ENCODE peak calls at places on chromosomes 6 and 20, in ten cellular contexts. One of them, this sample, is unnamed.

GRCh38 chr6:123655520-123656306 is 19.0 kb upstream of the TRDN start:
- DNase-seq in colonic mucosa: no peak
- DNase-seq in choroid plexus epithelial cell: no peak
- DNase-seq in progenitor cell of endocrine pancreas: no peak
- DNase-seq in IMR-90: no peak
- DNase-seq in lung: no peak
- DNase-seq in left lung: no peak
- DNase-seq in dorsolateral prefrontal cortex: no peak
- DNase-seq in CD8-positive, alpha-beta T cell: no peak
- DNase-seq in GM13976: no peak
- DNase-seq in this sample: no peak

GRCh38 chr6:156557269-156557885 is 219.8 kb upstream of the ARID1B start:
- DNase-seq in colonic mucosa: no peak
- DNase-seq in choroid plexus epithelial cell: peak; percentile 23
- DNase-seq in progenitor cell of endocrine pancreas: peak; percentile 37
- DNase-seq in IMR-90: peak; percentile 28
- DNase-seq in lung: no peak
- DNase-seq in left lung: no peak
- DNase-seq in dorsolateral prefrontal cortex: peak; percentile 41
- DNase-seq in CD8-positive, alpha-beta T cell: no peak
- DNase-seq in GM13976: no peak
- DNase-seq in this sample: no peak

GRCh38 chr20:48260370-48260769 is 475.1 kb upstream of the SULF2 start:
- DNase-seq in colonic mucosa: no peak
- DNase-seq in choroid plexus epithelial cell: no peak
- DNase-seq in progenitor cell of endocrine pancreas: no peak
- DNase-seq in IMR-90: no peak
- DNase-seq in lung: no peak
- DNase-seq in left lung: no peak
- DNase-seq in dorsolateral prefrontal cortex: peak; percentile 30
- DNase-seq in CD8-positive, alpha-beta T cell: no peak
- DNase-seq in GM13976: no peak
- DNase-seq in this sample: no peak

GRCh38 chr20:9978395-9979004 is 56.3 kb upstream of the ANKEF1 start:
- DNase-seq in colonic mucosa: peak; percentile 43
- DNase-seq in choroid plexus epithelial cell: peak; percentile 96
- DNase-seq in progenitor cell of endocrine pancreas: peak; percentile 14
- DNase-seq in IMR-90: peak; percentile 89
- DNase-seq in lung: no peak
- DNase-seq in left lung: no peak
- DNase-seq in dorsolateral prefrontal cortex: no peak
- DNase-seq in CD8-positive, alpha-beta T cell: no peak
- DNase-seq in GM13976: peak; percentile 58
- DNase-seq in this sample: peak; percentile 93

GRCh38 chr6:166406197-166406596 is 23.5 kb upstream of the MPC1 start:
- DNase-seq in colonic mucosa: no peak
- DNase-seq in choroid plexus epithelial cell: no peak
- DNase-seq in progenitor cell of endocrine pancreas: no peak
- DNase-seq in IMR-90: no peak
- DNase-seq in lung: no peak
- DNase-seq in left lung: no peak
- DNase-seq in dorsolateral prefrontal cortex: no peak
- DNase-seq in CD8-positive, alpha-beta T cell: no peak
- DNase-seq in GM13976: no peak
- DNase-seq in this sample: no peak

GRCh38 chr6:134848076-134848475 is 101.8 kb downstream of the ALDH8A1 start:
- DNase-seq in colonic mucosa: peak; percentile 41
- DNase-seq in choroid plexus epithelial cell: no peak
- DNase-seq in progenitor cell of endocrine pancreas: no peak
- DNase-seq in IMR-90: no peak
- DNase-seq in lung: no peak
- DNase-seq in left lung: no peak
- DNase-seq in dorsolateral prefrontal cortex: no peak
- DNase-seq in CD8-positive, alpha-beta T cell: no peak
- DNase-seq in GM13976: no peak
- DNase-seq in this sample: no peak

GRCh38 chr20:10919549-10920140 is 245.8 kb upstream of the JAG1 start:
- DNase-seq in colonic mucosa: no peak
- DNase-seq in choroid plexus epithelial cell: peak; percentile 36
- DNase-seq in progenitor cell of endocrine pancreas: no peak
- DNase-seq in IMR-90: peak; percentile 86
- DNase-seq in lung: no peak
- DNase-seq in left lung: no peak
- DNase-seq in dorsolateral prefrontal cortex: no peak
- DNase-seq in CD8-positive, alpha-beta T cell: no peak
- DNase-seq in GM13976: no peak
- DNase-seq in this sample: peak; percentile 70

GRCh38 chr6:6315660-6316059 is 4.8 kb downstream of the F13A1 start:
- DNase-seq in colonic mucosa: peak; percentile 32
- DNase-seq in choroid plexus epithelial cell: peak; percentile 51
- DNase-seq in progenitor cell of endocrine pancreas: peak; percentile 30
- DNase-seq in IMR-90: peak; percentile 11
- DNase-seq in lung: no peak
- DNase-seq in left lung: no peak
- DNase-seq in dorsolateral prefrontal cortex: peak; percentile 26
- DNase-seq in CD8-positive, alpha-beta T cell: no peak
- DNase-seq in GM13976: peak; percentile 55
- DNase-seq in this sample: peak; percentile 45

GRCh38 chr6:82237013-82237412 is 10.5 kb downstream of the IBTK start:
- DNase-seq in colonic mucosa: no peak
- DNase-seq in choroid plexus epithelial cell: peak; percentile 53
- DNase-seq in progenitor cell of endocrine pancreas: no peak
- DNase-seq in IMR-90: no peak
- DNase-seq in lung: no peak
- DNase-seq in left lung: no peak
- DNase-seq in dorsolateral prefrontal cortex: no peak
- DNase-seq in CD8-positive, alpha-beta T cell: no peak
- DNase-seq in GM13976: no peak
- DNase-seq in this sample: no peak

GRCh38 chr6:25017486-25017885 is 81.7 kb upstream of the RIPOR2 start:
- DNase-seq in colonic mucosa: no peak
- DNase-seq in choroid plexus epithelial cell: no peak
- DNase-seq in progenitor cell of endocrine pancreas: no peak
- DNase-seq in IMR-90: no peak
- DNase-seq in lung: peak; percentile 57
- DNase-seq in left lung: no peak
- DNase-seq in dorsolateral prefrontal cortex: no peak
- DNase-seq in CD8-positive, alpha-beta T cell: no peak
- DNase-seq in GM13976: no peak
- DNase-seq in this sample: no peak

GRCh38 chr6:141445928-141446628 is 686.6 kb upstream of the GJE1 start:
- DNase-seq in colonic mucosa: no peak
- DNase-seq in choroid plexus epithelial cell: no peak
- DNase-seq in progenitor cell of endocrine pancreas: no peak
- DNase-seq in IMR-90: no peak
- DNase-seq in lung: no peak
- DNase-seq in left lung: no peak
- DNase-seq in dorsolateral prefrontal cortex: no peak
- DNase-seq in CD8-positive, alpha-beta T cell: no peak
- DNase-seq in GM13976: no peak
- DNase-seq in this sample: no peak

GRCh38 chr20:33684533-33685327 is 1.5 kb downstream of the E2F1 start:
- DNase-seq in colonic mucosa: no peak
- DNase-seq in choroid plexus epithelial cell: no peak
- DNase-seq in progenitor cell of endocrine pancreas: no peak
- DNase-seq in IMR-90: no peak
- DNase-seq in lung: no peak
- DNase-seq in left lung: no peak
- DNase-seq in dorsolateral prefrontal cortex: no peak
- DNase-seq in CD8-positive, alpha-beta T cell: no peak
- DNase-seq in GM13976: no peak
- DNase-seq in this sample: no peak

GRCh38 chr6:126182650-126183311 is 157.1 kb upstream of the CENPW start:
- DNase-seq in colonic mucosa: no peak
- DNase-seq in choroid plexus epithelial cell: peak; percentile 63
- DNase-seq in progenitor cell of endocrine pancreas: no peak
- DNase-seq in IMR-90: no peak
- DNase-seq in lung: no peak
- DNase-seq in left lung: no peak
- DNase-seq in dorsolateral prefrontal cortex: no peak
- DNase-seq in CD8-positive, alpha-beta T cell: no peak
- DNase-seq in GM13976: no peak
- DNase-seq in this sample: peak; percentile 12

GRCh38 chr20:58310291-58310782 is 822 bp downstream of the RAB22A start:
- DNase-seq in colonic mucosa: peak; percentile 19
- DNase-seq in choroid plexus epithelial cell: peak; percentile 30
- DNase-seq in progenitor cell of endocrine pancreas: no peak
- DNase-seq in IMR-90: peak; percentile 14
- DNase-seq in lung: no peak
- DNase-seq in left lung: no peak
- DNase-seq in dorsolateral prefrontal cortex: no peak
- DNase-seq in CD8-positive, alpha-beta T cell: no peak
- DNase-seq in GM13976: peak; percentile 34
- DNase-seq in this sample: peak; percentile 72

GRCh38 chr20:59696476-59696875 is 92.1 kb downstream of the PHACTR3 start:
- DNase-seq in colonic mucosa: no peak
- DNase-seq in choroid plexus epithelial cell: no peak
- DNase-seq in progenitor cell of endocrine pancreas: no peak
- DNase-seq in IMR-90: no peak
- DNase-seq in lung: no peak
- DNase-seq in left lung: no peak
- DNase-seq in dorsolateral prefrontal cortex: no peak
- DNase-seq in CD8-positive, alpha-beta T cell: no peak
- DNase-seq in GM13976: no peak
- DNase-seq in this sample: no peak

GRCh38 chr6:28943557-28944411 is 20.0 kb upstream of the TRIM27 start:
- DNase-seq in colonic mucosa: peak; percentile 86
- DNase-seq in choroid plexus epithelial cell: peak; percentile 79
- DNase-seq in progenitor cell of endocrine pancreas: peak; percentile 39
- DNase-seq in IMR-90: peak; percentile 73
- DNase-seq in lung: peak; percentile 65
- DNase-seq in left lung: peak; percentile 83
- DNase-seq in dorsolateral prefrontal cortex: peak; percentile 73
- DNase-seq in CD8-positive, alpha-beta T cell: peak; percentile 27
- DNase-seq in GM13976: peak; percentile 44
- DNase-seq in this sample: peak; percentile 85

GRCh38 chr6:33414592-33415271 is 3.2 kb downstream of the CUTA start:
- DNase-seq in colonic mucosa: no peak
- DNase-seq in choroid plexus epithelial cell: no peak
- DNase-seq in progenitor cell of endocrine pancreas: no peak
- DNase-seq in IMR-90: no peak
- DNase-seq in lung: no peak
- DNase-seq in left lung: no peak
- DNase-seq in dorsolateral prefrontal cortex: no peak
- DNase-seq in CD8-positive, alpha-beta T cell: no peak
- DNase-seq in GM13976: no peak
- DNase-seq in this sample: no peak

GRCh38 chr20:41892031-41892430 is 273.9 kb upstream of the CHD6 start:
- DNase-seq in colonic mucosa: no peak
- DNase-seq in choroid plexus epithelial cell: no peak
- DNase-seq in progenitor cell of endocrine pancreas: no peak
- DNase-seq in IMR-90: no peak
- DNase-seq in lung: no peak
- DNase-seq in left lung: no peak
- DNase-seq in dorsolateral prefrontal cortex: no peak
- DNase-seq in CD8-positive, alpha-beta T cell: no peak
- DNase-seq in GM13976: no peak
- DNase-seq in this sample: no peak
- TF ChIP-seq CTCF in colonic mucosa: no peak
- TF ChIP-seq CTCF in choroid plexus epithelial cell: no peak
- TF ChIP-seq CTCF in progenitor cell of endocrine pancreas: no peak
- TF ChIP-seq CTCF in IMR-90: no peak
- TF ChIP-seq CTCF in lung: no peak
- TF ChIP-seq CTCF in left lung: no peak
- TF ChIP-seq CTCF in dorsolateral prefrontal cortex: no peak
- TF ChIP-seq CTCF in CD8-positive, alpha-beta T cell: no peak
- TF ChIP-seq CTCF in GM13976: no peak
- TF ChIP-seq CTCF in this sample: no peak

GRCh38 chr6:12717356-12717755 is 789 bp downstream of the PHACTR1 start:
- DNase-seq in colonic mucosa: no peak
- DNase-seq in choroid plexus epithelial cell: no peak
- DNase-seq in progenitor cell of endocrine pancreas: no peak
- DNase-seq in IMR-90: no peak
- DNase-seq in lung: no peak
- DNase-seq in left lung: no peak
- DNase-seq in dorsolateral prefrontal cortex: no peak
- DNase-seq in CD8-positive, alpha-beta T cell: no peak
- DNase-seq in GM13976: no peak
- DNase-seq in this sample: no peak
- TF ChIP-seq CTCF in colonic mucosa: no peak
- TF ChIP-seq CTCF in choroid plexus epithelial cell: no peak
- TF ChIP-seq CTCF in progenitor cell of endocrine pancreas: no peak
- TF ChIP-seq CTCF in IMR-90: no peak
- TF ChIP-seq CTCF in lung: no peak
- TF ChIP-seq CTCF in left lung: no peak
- TF ChIP-seq CTCF in dorsolateral prefrontal cortex: no peak
- TF ChIP-seq CTCF in CD8-positive, alpha-beta T cell: no peak
- TF ChIP-seq CTCF in GM13976: no peak
- TF ChIP-seq CTCF in this sample: no peak

GRCh38 chr6:5260661-5261544 is at the start of the genes FARS2 and LYRM4:
- DNase-seq in colonic mucosa: peak; percentile 88
- DNase-seq in choroid plexus epithelial cell: peak; percentile 88
- DNase-seq in progenitor cell of endocrine pancreas: peak; percentile 81
- DNase-seq in IMR-90: peak; percentile 73
- DNase-seq in lung: peak; percentile 88
- DNase-seq in left lung: peak; percentile 96
- DNase-seq in dorsolateral prefrontal cortex: peak; percentile 91
- DNase-seq in CD8-positive, alpha-beta T cell: peak; percentile 88
- DNase-seq in GM13976: peak; percentile 95
- DNase-seq in this sample: peak; percentile 95
- TF ChIP-seq CTCF in colonic mucosa: no peak
- TF ChIP-seq CTCF in choroid plexus epithelial cell: peak; percentile 38
- TF ChIP-seq CTCF in progenitor cell of endocrine pancreas: peak; percentile 50
- TF ChIP-seq CTCF in IMR-90: peak; percentile 13
- TF ChIP-seq CTCF in lung: no peak
- TF ChIP-seq CTCF in left lung: no peak
- TF ChIP-seq CTCF in dorsolateral prefrontal cortex: peak; percentile 2
- TF ChIP-seq CTCF in CD8-positive, alpha-beta T cell: no peak
- TF ChIP-seq CTCF in GM13976: peak; percentile 12
- TF ChIP-seq CTCF in this sample: peak; percentile 18

DNA sequence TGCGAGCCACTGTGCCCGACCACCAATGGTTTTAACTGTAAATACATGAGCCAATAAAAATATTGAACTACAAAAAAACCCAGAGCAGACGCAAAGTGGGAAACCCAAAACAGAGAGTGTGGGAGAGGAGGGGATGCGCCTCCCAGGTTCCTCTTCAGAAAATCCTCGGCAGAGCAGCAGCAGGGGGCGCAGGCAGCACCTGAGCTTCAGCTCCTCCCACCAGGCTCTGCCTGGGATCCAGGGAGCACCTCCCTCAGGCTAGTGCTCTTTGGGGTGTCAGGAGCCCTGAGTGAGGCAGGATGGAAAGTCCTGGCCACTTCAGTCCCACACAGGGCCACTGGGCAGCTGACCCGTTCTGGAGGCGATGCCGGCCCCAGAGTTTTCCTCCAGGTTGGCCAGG is 536.9 kb upstream of the CDH4 start:
- DNase-seq in colonic mucosa: no peak
- DNase-seq in choroid plexus epithelial cell: no peak
- DNase-seq in progenitor cell of endocrine pancreas: no peak
- DNase-seq in IMR-90: no peak
- DNase-seq in lung: no peak
- DNase-seq in left lung: no peak
- DNase-seq in dorsolateral prefrontal cortex: no peak
- DNase-seq in CD8-positive, alpha-beta T cell: no peak
- DNase-seq in GM13976: no peak
- DNase-seq in this sample: no peak
- TF ChIP-seq CTCF in colonic mucosa: no peak
- TF ChIP-seq CTCF in choroid plexus epithelial cell: no peak
- TF ChIP-seq CTCF in progenitor cell of endocrine pancreas: peak; percentile 32
- TF ChIP-seq CTCF in IMR-90: no peak
- TF ChIP-seq CTCF in lung: no peak
- TF ChIP-seq CTCF in left lung: no peak
- TF ChIP-seq CTCF in dorsolateral prefrontal cortex: no peak
- TF ChIP-seq CTCF in CD8-positive, alpha-beta T cell: no peak
- TF ChIP-seq CTCF in GM13976: no peak
- TF ChIP-seq CTCF in this sample: no peak

GRCh38 chr20:60851826-60852704 is 400.0 kb upstream of the CDH4 start:
- DNase-seq in colonic mucosa: no peak
- DNase-seq in choroid plexus epithelial cell: peak; percentile 1
- DNase-seq in progenitor cell of endocrine pancreas: peak; percentile 58
- DNase-seq in IMR-90: no peak
- DNase-seq in lung: no peak
- DNase-seq in left lung: no peak
- DNase-seq in dorsolateral prefrontal cortex: no peak
- DNase-seq in CD8-positive, alpha-beta T cell: no peak
- DNase-seq in GM13976: no peak
- DNase-seq in this sample: no peak
- TF ChIP-seq CTCF in colonic mucosa: no peak
- TF ChIP-seq CTCF in choroid plexus epithelial cell: peak; percentile 36
- TF ChIP-seq CTCF in progenitor cell of endocrine pancreas: peak; percentile 79
- TF ChIP-seq CTCF in IMR-90: peak; percentile 25
- TF ChIP-seq CTCF in lung: no peak
- TF ChIP-seq CTCF in left lung: no peak
- TF ChIP-seq CTCF in dorsolateral prefrontal cortex: no peak
- TF ChIP-seq CTCF in CD8-positive, alpha-beta T cell: no peak
- TF ChIP-seq CTCF in GM13976: no peak
- TF ChIP-seq CTCF in this sample: peak; percentile 23